ENCODE peak calls at places on chromosomes 12 and 14, in five cellular contexts. V is EL; G is NCI-H1092; F is stimulated activated CD4-positive, alpha-beta T cell treated with anti-CD3 and anti-CD28 coated beads, Interleukin-15, amount 100 ng/mL, for 24 hours; E is WTC11. X is an unnamed sample.

GRCh38 chr12:15088115-15088514 is 115.3 kb downstream of the PDE6H start:
- DNase-seq in G (no peak), F (no peak), V (no peak), E (no peak), X (no peak)

GRCh38 chr14:35404246-35404495 is 378 bp downstream of the NFKBIA start:
- DNase-seq in E (no peak), V (no peak), G (no peak), F (no peak), X (no peak)

GRCh38 chr12:11881835-11882234 is 188.9 kb upstream of the BCL2L14 start:
- DNase-seq in F (no peak), G (no peak), V (no peak), E (no peak), X (no peak)

GRCh38 chr14:67428501-67429031 is 16.6 kb upstream of the PLEK2 start:
- DNase-seq in G (no peak), E (no peak), F (no peak), V (peak; percentile 67), X (peak; percentile 53)

GRCh38 chr14:68232643-68233055 is 413.1 kb downstream of the RAD51B start:
- DNase-seq in E (no peak), G (no peak), V (peak; percentile 100), F (peak; percentile 57), X (peak; percentile 99)

GRCh38 chr12:88715673-88716072 is 135.4 kb upstream of the KITLG start:
- DNase-seq in G (no peak), F (no peak), E (no peak), V (no peak), X (no peak)

GRCh38 chr14:94681300-94682060 is 69.3 kb downstream of the SERPINA3 start:
- DNase-seq in V (peak; percentile 62), F (peak; percentile 14), E (peak; percentile 44), G (no peak), X (peak; percentile 39)

GRCh38 chr14:24127673-24128072 is 2.8 kb upstream of the FITM1 start:
- DNase-seq in G (no peak), F (no peak), V (no peak), E (no peak), X (no peak)

GRCh38 chr12:7112041-7112440 is 3.0 kb upstream of the C1RL start:
- DNase-seq in E (no peak), F (no peak), G (no peak), V (no peak), X (no peak)

GRCh38 chr14:35390577-35391387 is 13.8 kb downstream of the NFKBIA start:
- DNase-seq in F (no peak), E (no peak), V (peak; percentile 47), G (no peak), X (peak; percentile 50)

GRCh38 chr12:76244298-76244697 is 103.9 kb downstream of the BBS10 start:
- DNase-seq in G (no peak), E (no peak), F (no peak), V (no peak), X (no peak)

GRCh38 chr12:99067171-99067785 is 422.2 kb downstream of the APAF1 start:
- DNase-seq in G (no peak), V (no peak), E (no peak), F (no peak), X (no peak)

GRCh38 chr12:57001448-57001906 is 4.9 kb downstream of the ZBTB39 start:
- DNase-seq in V (peak; percentile 70), G (no peak), F (peak; percentile 85), E (peak; percentile 91), X (peak; percentile 14)

X was measured in astrocyte of the spinal cord.